ENCODE peak calls at places on chromosomes 1 and 21, in five cellular contexts. O, S, B, R and H are unnamed samples.
A peak's percentile ranks its signal among the peaks of the same experiment; 100 is the strongest.

GRCh38 chr1:95042286-95042685 is 30.5 kb downstream of the ALG14 start:
- DNase-seq in S (no peak), R (no peak), B (no peak), O (no peak), H (no peak)

GRCh38 chr1:187383366-187383765 is 554.6 kb downstream of the PLA2G4A start:
- DNase-seq in B (no peak), S (no peak), O (no peak), R (peak; percentile 73), H (no peak)

GRCh38 chr1:26799479-26800133 is 11.9 kb downstream of the PIGV start:
- DNase-seq in B (no peak), S (no peak), R (peak; percentile 65), O (no peak), H (no peak)

GRCh38 chr1:231139125-231139649 is 22.7 kb upstream of the TRIM67 start:
- DNase-seq in R (no peak), B (no peak), S (no peak), O (no peak), H (no peak)

GRCh38 chr1:201906336-201906735 is 17.6 kb downstream of the SHISA4 start:
- DNase-seq in S (no peak), O (no peak), R (no peak), B (no peak), H (no peak)

GRCh38 chr1:115717541-115717940 is 51.0 kb downstream of the CASQ2 start:
- DNase-seq in B (no peak), R (peak; percentile 82), S (no peak), O (peak; percentile 33), H (peak; percentile 68)

GRCh38 chr1:6260961-6261614 is at the start of gene GPR153:
- DNase-seq in R (peak; percentile 80), B (no peak), O (no peak), S (no peak), H (peak; percentile 57)

GRCh38 chr1:80987106-80987505 is 813.6 kb upstream of the ADGRL2 start:
- DNase-seq in B (no peak), R (no peak), O (no peak), S (no peak), H (no peak)

GRCh38 chr1:119298687-119299086 is 69.9 kb upstream of the HAO2 start:
- DNase-seq in S (no peak), R (no peak), B (no peak), O (no peak), H (no peak)

GRCh38 chr1:234969630-234970370 is 158.8 kb downstream of the TOMM20 start:
- DNase-seq in R (peak; percentile 87), B (no peak), S (no peak), O (no peak), H (no peak)

GRCh38 chr21:46156378-46156645 is 933 bp upstream of the FTCD start:
- DNase-seq in S (no peak), O (no peak), R (no peak), B (no peak), H (no peak)

GRCh38 chr1:6098303-6099215 is 52.9 kb downstream of the KCNAB2 start:
- DNase-seq in R (no peak), B (no peak), S (no peak), O (no peak), H (no peak)

GRCh38 chr1:93662481-93663190 is 19.0 kb downstream of the BCAR3 start:
- DNase-seq in O (no peak), B (no peak), S (no peak), R (no peak), H (no peak)

GRCh38 chr1:84122780-84123382 is 21.2 kb upstream of the PRKACB start:
- DNase-seq in O (no peak), B (peak; percentile 4), R (peak; percentile 75), S (no peak), H (peak; percentile 55)

GRCh38 chr21:17523007-17523451 is 10.2 kb downstream of the CXADR start:
- DNase-seq in O (no peak), R (no peak), S (no peak), B (no peak), H (no peak)

GRCh38 chr1:19864304-19865160 is 17.7 kb upstream of the OTUD3 start:
- DNase-seq in B (no peak), O (no peak), S (no peak), R (no peak), H (no peak)

GRCh38 chr1:32028746-32029145 is 15.1 kb downstream of the KHDRBS1 start:
- DNase-seq in R (no peak), S (no peak), B (no peak), O (no peak), H (no peak)

GRCh38 chr1:32540589-32540988 is 1.4 kb downstream of the ZBTB8A start:
- DNase-seq in B (no peak), S (no peak), R (peak; percentile 71), O (no peak), H (no peak)

GRCh38 chr1:178973671-178974091 is 52.0 kb upstream of the FAM20B start:
- DNase-seq in R (no peak), S (no peak), B (no peak), O (no peak), H (no peak)

GRCh38 chr21:21085206-21085605 is 87.0 kb downstream of the NCAM2 start:
- DNase-seq in R (no peak), S (no peak), O (no peak), B (no peak), H (no peak)

GRCh38 chr1:53542551-53542950 is 83.4 kb downstream of the DMRTB1 start:
- DNase-seq in S (no peak), O (no peak), R (no peak), B (no peak), H (no peak)

GRCh38 chr1:245292141-245292540 is 137.4 kb downstream of the KIF26B start:
- DNase-seq in O (no peak), R (no peak), S (no peak), B (no peak), H (no peak)

GRCh38 chr1:87942165-87942564 is 613.5 kb downstream of the LMO4 start:
- DNase-seq in R (no peak), B (no peak), O (no peak), S (no peak), H (no peak)

GRCh38 chr1:157042852-157043251 is 2.7 kb downstream of the ARHGEF11 start:
- DNase-seq in S (no peak), O (no peak), R (no peak), B (no peak), H (no peak)

GRCh38 chr21:36860736-36861594 is 105.5 kb downstream of the HLCS start:
- DNase-seq in O (no peak), S (no peak), B (no peak), R (no peak), H (no peak)

GRCh38 chr1:41333146-41333784 is 28.0 kb upstream of the FOXO6 start:
- DNase-seq in O (no peak), S (no peak), B (no peak), R (peak; percentile 22), H (peak; percentile 3)

GRCh38 chr1:14810631-14811325 is 212.3 kb downstream of the KAZN start:
- DNase-seq in S (no peak), O (no peak), B (no peak), R (no peak), H (no peak)

DNA sequence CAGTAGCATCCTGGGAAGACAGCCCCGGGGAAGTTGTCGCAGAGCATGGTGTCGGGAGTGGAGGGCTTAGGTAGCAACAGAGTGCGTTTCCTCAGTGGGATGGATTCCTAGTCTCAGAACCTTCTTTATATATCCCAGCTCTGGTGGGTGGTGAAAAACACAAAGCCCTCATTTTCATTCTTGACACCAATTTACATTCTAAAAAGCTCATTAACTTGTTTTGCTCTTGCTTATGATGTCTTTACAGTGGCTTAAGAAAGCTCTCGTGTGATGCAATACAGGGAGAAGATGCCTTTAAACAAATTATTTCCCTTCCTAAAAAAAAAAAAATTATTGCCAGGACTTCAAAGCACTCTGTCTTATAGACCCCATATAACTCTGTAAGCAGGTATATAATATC is at the start of gene KRTAP8-1:
- DNase-seq in B (no peak), S (no peak), O (no peak), R (no peak), H (no peak)
- H3K4me1 ChIP-seq in B (no peaks in the 10 kb centered on the region), S (no peaks in the 10 kb centered on the region), O (no peaks in the 10 kb centered on the region), R (no peaks in the 10 kb centered on the region), H (no peaks in the 10 kb centered on the region)

GRCh38 chr1:954927-955326 is 4.1 kb downstream of the NOC2L start:
- DNase-seq in O (no peak), B (no peak), R (no peak), S (no peak), H (no peak)
- H3K36me3 ChIP-seq in O (peaks cover 52% of the 10 kb centered on the region), B (peaks cover 61% of the 10 kb centered on the region), R (peaks cover 64% of the 10 kb centered on the region), S (peaks cover 74% of the 10 kb centered on the region), H (peaks cover 76% of the 10 kb centered on the region)

DNA sequence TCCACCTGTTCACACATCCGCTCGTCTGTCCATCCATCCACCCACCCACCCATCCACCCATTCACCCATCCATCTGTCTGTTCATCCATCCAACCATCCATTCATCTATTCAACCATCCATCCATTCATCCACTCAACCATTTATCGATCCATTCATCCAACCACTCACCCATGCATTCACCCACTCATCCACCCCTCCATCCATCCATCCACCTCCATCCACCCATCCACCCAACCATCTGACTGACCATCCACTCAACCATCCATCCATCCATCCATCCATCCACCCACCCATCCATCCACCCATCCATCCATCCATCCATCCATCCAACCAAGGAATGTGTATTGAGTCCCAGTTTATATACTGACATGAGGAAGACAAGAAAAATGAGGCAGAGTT is 73.1 kb downstream of the UMODL1 start:
- DNase-seq in S (no peak), B (no peak), R (no peak), O (no peak), H (no peak)
- H3K27me3 ChIP-seq in S (no peaks in the 10 kb centered on the region), B (no peaks in the 10 kb centered on the region), R (no peaks in the 10 kb centered on the region), O (no peaks in the 10 kb centered on the region), H (no peaks in the 10 kb centered on the region)

DNA sequence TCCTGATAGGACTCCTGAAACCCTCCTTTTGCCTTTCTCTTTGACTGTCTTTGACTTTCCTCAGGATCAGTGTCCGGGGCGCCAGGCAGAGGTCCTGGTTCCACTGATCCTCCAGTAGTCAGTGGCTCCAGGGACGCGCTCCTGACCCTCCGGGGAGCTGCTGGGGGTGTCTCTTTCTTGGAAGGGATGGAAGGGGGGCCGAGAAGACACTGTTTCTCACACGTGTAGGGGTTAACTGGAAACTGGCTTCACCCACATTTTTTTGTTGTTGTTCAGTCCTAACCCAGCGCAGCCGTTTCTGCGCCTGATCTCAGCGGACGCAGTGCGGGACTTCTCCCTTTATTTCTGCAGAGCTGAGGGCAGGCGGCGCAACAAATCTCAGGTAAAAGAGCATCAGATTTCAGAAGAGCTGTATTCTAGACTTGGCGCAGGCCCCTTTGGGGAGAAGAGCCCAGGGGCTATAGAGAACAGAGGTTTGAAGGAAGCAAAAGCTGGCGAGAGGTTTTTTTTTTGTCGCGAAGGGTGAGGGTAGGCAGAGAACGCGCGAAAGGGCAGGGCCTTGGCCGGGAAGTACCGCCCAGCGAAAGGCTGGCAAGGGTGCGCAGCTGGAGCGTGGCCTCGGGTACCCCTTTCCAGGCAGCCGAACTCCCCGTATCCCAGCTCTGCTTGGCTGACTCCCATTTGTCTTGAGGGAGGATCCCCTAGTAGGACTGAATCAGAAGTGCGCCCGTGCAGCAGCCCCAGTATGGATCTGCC is 4.3 kb upstream of the LHX9 start:
- DNase-seq in B (no peak), O (no peak), S (peak; percentile 17), R (peak; percentile 66), H (no peak)
- H3K4me1 ChIP-seq in B (peaks cover 80% of the 10 kb centered on the region), O (peaks cover 6% of the 10 kb centered on the region), S (peaks cover 29% of the 10 kb centered on the region), R (peaks cover 6% of the 10 kb centered on the region), H (peaks cover 28% of the 10 kb centered on the region)